ENCODE peak calls at places on chromosomes 4 and X, in seven cellular contexts. Z is CD8-positive, alpha-beta T cell; R is H1; J is adrenal gland; B is mesendoderm; V is heart left ventricle; S is upper lobe of right lung. H is an unnamed sample.

GRCh38 chr4:155757745-155758265 is 1.0 kb upstream of the GUCY1B1 start:
- DNase-seq in R (no peak), Z (no peak), B (no peak), V (no peak), J (no peak), S (no peak), H (no peak)

GRCh38 chrX:54964766-54965511 is 29.0 kb downstream of the PFKFB1 start:
- DNase-seq in Z (no peak), V (no peak), S (no peak), B (no peak), R (no peak), J (no peak), H (no peak)

GRCh38 chrX:95764972-95765451 is 919.6 kb upstream of the DIAPH2 start:
- DNase-seq in S (no peak), J (peak; percentile 7), Z (no peak), V (no peak), R (peak; percentile 41), B (peak; percentile 72), H (no peak)

GRCh38 chr4:151169223-151169622 is 69.8 kb downstream of the RPS3A start:
- DNase-seq in Z (no peak), R (no peak), J (peak; percentile 32), B (peak; percentile 20), S (no peak), V (peak; percentile 72), H (no peak)

GRCh38 chr4:161799687-161800086 is 364.1 kb downstream of the FSTL5 start:
- DNase-seq in B (no peak), J (no peak), Z (no peak), V (no peak), S (no peak), R (no peak), H (no peak)

GRCh38 chr4:103904126-103904525 is 184.3 kb upstream of the TACR3 start:
- DNase-seq in R (no peak), V (no peak), J (no peak), B (no peak), S (no peak), Z (no peak), H (no peak)

GRCh38 chr4:132227349-132228165 is 921.5 kb upstream of the PCDH10 start:
- DNase-seq in B (peak; percentile 73), R (peak; percentile 86), S (no peak), J (peak; percentile 39), V (no peak), Z (no peak), H (peak; percentile 67)

GRCh38 chrX:122046815-122047214 is 999.4 kb downstream of the GLUD2 start:
- DNase-seq in S (no peak), V (no peak), J (no peak), Z (no peak), R (no peak), B (no peak), H (no peak)

GRCh38 chr4:53908661-53909078 is 155.7 kb downstream of the CHIC2 start:
- DNase-seq in Z (no peak), R (no peak), B (peak; percentile 80), J (peak; percentile 45), S (no peak), V (peak; percentile 44), H (no peak)

DNA sequence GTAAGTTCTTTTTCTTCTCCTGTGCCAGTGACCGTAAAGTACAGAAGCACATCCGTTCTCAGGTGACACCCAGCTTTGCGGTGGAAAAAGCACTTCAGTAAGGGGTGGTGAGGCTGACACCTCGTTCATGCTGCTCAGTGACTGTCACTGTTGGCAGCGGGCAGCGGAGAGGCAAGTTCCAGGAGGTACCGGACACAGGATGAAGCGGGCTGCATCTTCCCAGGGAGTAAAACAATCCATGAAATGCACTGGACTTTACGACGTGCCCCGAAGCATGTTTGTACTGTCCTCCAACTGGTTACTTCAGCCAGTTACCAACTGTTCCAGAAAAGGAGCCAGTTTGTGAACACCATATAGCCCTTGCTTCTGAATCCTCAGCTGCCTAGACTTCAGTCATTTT is 110.7 kb downstream of the ZNF827 start:
- DNase-seq in S (no peak), J (no peak), R (no peak), Z (no peak), B (no peak), V (no peak), H (no peak)
- H3K36me3 ChIP-seq in S (no peaks in the 10 kb centered on the region), J (no peaks in the 10 kb centered on the region), R (no peaks in the 10 kb centered on the region), Z (peaks cover 8% of the 10 kb centered on the region), B (no peaks in the 10 kb centered on the region), V (no peaks in the 10 kb centered on the region), H (no peaks in the 10 kb centered on the region)

DNA sequence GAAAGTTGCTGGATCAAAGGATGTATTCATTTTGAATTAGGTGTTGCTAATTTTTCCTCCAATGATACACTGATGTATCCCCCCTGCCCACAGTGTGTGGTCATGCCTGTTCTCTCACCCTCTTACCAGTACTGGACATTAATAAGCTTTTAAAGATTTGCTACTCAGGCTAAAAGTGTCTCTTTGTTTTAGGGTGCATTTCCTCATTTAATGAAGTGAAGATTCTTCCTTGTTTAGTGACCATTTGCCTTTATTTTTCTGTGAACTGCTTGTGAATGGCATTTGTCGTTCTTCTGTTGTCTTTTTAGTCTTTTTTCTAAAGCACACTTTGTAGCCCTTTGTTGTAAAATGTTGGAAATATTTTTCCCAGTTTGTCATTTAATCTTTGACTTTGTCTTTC is 5.0 kb downstream of the MSMO1 start:
- DNase-seq in V (no peak), S (no peak), Z (no peak), R (no peak), J (no peak), B (no peak), H (no peak)
- H3K36me3 ChIP-seq in V (peaks cover 23% of the 10 kb centered on the region), S (peaks cover 14% of the 10 kb centered on the region), Z (peaks cover 4% of the 10 kb centered on the region), R (peaks cover 8% of the 10 kb centered on the region), J (no peaks in the 10 kb centered on the region), B (no peaks in the 10 kb centered on the region), H (no peaks in the 10 kb centered on the region)

GRCh38 chr4:80137631-80138030 is 59.7 kb upstream of the PRDM8 start:
- DNase-seq in J (no peak), R (no peak), B (no peak), V (no peak), Z (no peak), S (no peak), H (no peak)
- H3K36me3 ChIP-seq in J (no peaks in the 10 kb centered on the region), R (no peaks in the 10 kb centered on the region), B (no peaks in the 10 kb centered on the region), V (no peaks in the 10 kb centered on the region), Z (no peaks in the 10 kb centered on the region), S (no peaks in the 10 kb centered on the region), H (no peaks in the 10 kb centered on the region)

DNA sequence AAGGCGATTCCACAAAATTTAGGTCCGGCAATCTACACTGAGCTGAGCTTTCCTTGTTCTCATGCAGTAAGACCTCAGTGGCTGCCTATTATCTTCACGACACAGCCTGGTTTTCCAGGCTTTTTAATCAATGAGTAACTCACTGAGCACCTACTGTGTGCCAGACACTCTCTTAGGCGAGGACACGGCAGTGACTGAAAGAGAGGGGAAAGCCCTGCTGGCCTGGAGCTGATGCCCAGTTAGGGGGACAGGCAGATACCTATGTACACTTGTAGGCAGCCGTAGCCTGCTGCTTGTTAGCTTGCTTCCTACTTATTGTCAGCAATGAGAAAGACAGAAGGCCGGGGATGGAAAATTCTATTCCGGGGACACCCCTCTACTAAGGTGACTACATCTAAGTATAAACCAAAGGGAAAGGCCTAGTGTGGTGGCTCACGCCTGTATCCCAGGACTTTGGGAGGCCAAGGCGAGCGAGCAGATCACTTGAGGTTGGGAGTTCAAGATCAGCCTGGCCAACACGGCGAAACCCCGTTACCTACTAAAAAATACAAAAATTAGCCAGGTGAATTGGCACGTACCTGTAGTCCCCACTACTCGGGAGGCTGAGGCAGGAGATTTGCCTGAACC is 3.8 kb downstream of the WDR1 start:
- DNase-seq in B (no peak), V (no peak), J (no peak), Z (no peak), S (no peak), R (peak; percentile 35), H (no peak)
- H3K36me3 ChIP-seq in B (peaks cover 10% of the 10 kb centered on the region), V (peaks cover 68% of the 10 kb centered on the region), J (no peaks in the 10 kb centered on the region), Z (peaks cover 74% of the 10 kb centered on the region), S (peaks cover 78% of the 10 kb centered on the region), R (peaks cover 51% of the 10 kb centered on the region), H (peaks cover 44% of the 10 kb centered on the region)

GRCh38 chrX:10922158-10922557 is 189.0 kb upstream of the HCCS start:
- DNase-seq in J (no peak), B (peak; percentile 72), R (no peak), S (no peak), Z (no peak), V (no peak), H (no peak)
- H3K36me3 ChIP-seq in J (no peaks in the 10 kb centered on the region), B (no peaks in the 10 kb centered on the region), R (no peaks in the 10 kb centered on the region), S (no peaks in the 10 kb centered on the region), Z (no peaks in the 10 kb centered on the region), V (no peaks in the 10 kb centered on the region), H (no peaks in the 10 kb centered on the region)

GRCh38 chr4:118736867-118737266 is 51.7 kb downstream of the METTL14 start:
- DNase-seq in Z (no peak), R (no peak), J (no peak), S (no peak), V (no peak), B (no peak), H (no peak)
- H3K36me3 ChIP-seq in Z (peaks cover 3% of the 10 kb centered on the region), R (peaks cover 32% of the 10 kb centered on the region), J (no peaks in the 10 kb centered on the region), S (peaks cover 88% of the 10 kb centered on the region), V (peaks cover 88% of the 10 kb centered on the region), B (peaks cover 2% of the 10 kb centered on the region), H (peaks cover 6% of the 10 kb centered on the region)